ENCODE peak calls at places on chromosome 5, in ten cellular contexts. One of them, this sample, is unnamed.

GRCh38 chr5:32710859-32711692 is at the start of gene NPR3:
- DNase-seq in A549: peak; percentile 68
- DNase-seq in fibroblast of lung: peak; percentile 62
- DNase-seq in BE2C: no peak
- DNase-seq in lower leg skin: no peak
- DNase-seq in mesendoderm: no peak
- DNase-seq in sigmoid colon: peak; percentile 69
- DNase-seq in BJ: no peak
- DNase-seq in transverse colon: peak; percentile 8
- DNase-seq in PC-3: peak; percentile 20
- DNase-seq in this sample: peak; percentile 40

GRCh38 chr5:34756781-34757624 is 82.0 kb upstream of the TTC23L start:
- DNase-seq in A549: no peak
- DNase-seq in fibroblast of lung: peak; percentile 75
- DNase-seq in BE2C: no peak
- DNase-seq in lower leg skin: no peak
- DNase-seq in mesendoderm: no peak
- DNase-seq in sigmoid colon: no peak
- DNase-seq in BJ: no peak
- DNase-seq in transverse colon: no peak
- DNase-seq in PC-3: no peak
- DNase-seq in this sample: peak; percentile 61

GRCh38 chr5:171907731-171908343 is 98.6 kb downstream of the FBXW11 start:
- DNase-seq in A549: peak; percentile 64
- DNase-seq in fibroblast of lung: peak; percentile 80
- DNase-seq in BE2C: peak; percentile 62
- DNase-seq in lower leg skin: no peak
- DNase-seq in mesendoderm: peak; percentile 75
- DNase-seq in sigmoid colon: no peak
- DNase-seq in BJ: no peak
- DNase-seq in transverse colon: peak; percentile 15
- DNase-seq in PC-3: peak; percentile 81
- DNase-seq in this sample: peak; percentile 79

GRCh38 chr5:87421307-87421706 is 8.6 kb upstream of the CCNH start:
- DNase-seq in A549: no peak
- DNase-seq in fibroblast of lung: no peak
- DNase-seq in BE2C: no peak
- DNase-seq in lower leg skin: no peak
- DNase-seq in mesendoderm: peak; percentile 14
- DNase-seq in sigmoid colon: no peak
- DNase-seq in BJ: no peak
- DNase-seq in transverse colon: no peak
- DNase-seq in PC-3: no peak
- DNase-seq in this sample: no peak

GRCh38 chr5:62605638-62606037 is 27.0 kb downstream of the LRRC70 start:
- DNase-seq in A549: no peak
- DNase-seq in fibroblast of lung: no peak
- DNase-seq in BE2C: no peak
- DNase-seq in lower leg skin: no peak
- DNase-seq in mesendoderm: no peak
- DNase-seq in sigmoid colon: no peak
- DNase-seq in BJ: no peak
- DNase-seq in transverse colon: no peak
- DNase-seq in PC-3: no peak
- DNase-seq in this sample: no peak

GRCh38 chr5:103271570-103272289 is 13.2 kb downstream of the MACIR start:
- DNase-seq in A549: peak; percentile 24
- DNase-seq in fibroblast of lung: peak; percentile 29
- DNase-seq in BE2C: no peak
- DNase-seq in lower leg skin: no peak
- DNase-seq in mesendoderm: no peak
- DNase-seq in sigmoid colon: no peak
- DNase-seq in BJ: no peak
- DNase-seq in transverse colon: no peak
- DNase-seq in PC-3: peak; percentile 93
- DNase-seq in this sample: no peak

GRCh38 chr5:127206320-127207113 is 84.1 kb upstream of the MEGF10 start:
- DNase-seq in A549: peak; percentile 80
- DNase-seq in fibroblast of lung: peak; percentile 86
- DNase-seq in BE2C: no peak
- DNase-seq in lower leg skin: no peak
- DNase-seq in mesendoderm: peak; percentile 12
- DNase-seq in sigmoid colon: no peak
- DNase-seq in BJ: no peak
- DNase-seq in transverse colon: no peak
- DNase-seq in PC-3: peak; percentile 94
- DNase-seq in this sample: peak; percentile 13

GRCh38 chr5:134647750-134648424 is 698 bp upstream of the SEC24A start:
- DNase-seq in A549: no peak
- DNase-seq in fibroblast of lung: peak; percentile 53
- DNase-seq in BE2C: no peak
- DNase-seq in lower leg skin: no peak
- DNase-seq in mesendoderm: peak; percentile 78
- DNase-seq in sigmoid colon: no peak
- DNase-seq in BJ: no peak
- DNase-seq in transverse colon: peak; percentile 11
- DNase-seq in PC-3: no peak
- DNase-seq in this sample: peak; percentile 32

GRCh38 chr5:65967288-65968066 is 41.1 kb downstream of the ERBIN start:
- DNase-seq in A549: no peak
- DNase-seq in fibroblast of lung: no peak
- DNase-seq in BE2C: no peak
- DNase-seq in lower leg skin: no peak
- DNase-seq in mesendoderm: no peak
- DNase-seq in sigmoid colon: no peak
- DNase-seq in BJ: no peak
- DNase-seq in transverse colon: no peak
- DNase-seq in PC-3: no peak
- DNase-seq in this sample: no peak

GRCh38 chr5:15946026-15946425 is 233.6 kb downstream of the MARCHF11 start:
- DNase-seq in A549: no peak
- DNase-seq in fibroblast of lung: no peak
- DNase-seq in BE2C: no peak
- DNase-seq in lower leg skin: no peak
- DNase-seq in mesendoderm: no peak
- DNase-seq in sigmoid colon: no peak
- DNase-seq in BJ: no peak
- DNase-seq in transverse colon: no peak
- DNase-seq in PC-3: no peak
- DNase-seq in this sample: no peak

GRCh38 chr5:126124706-126125345 is 298.4 kb upstream of the GRAMD2B start:
- DNase-seq in A549: no peak
- DNase-seq in fibroblast of lung: peak; percentile 79
- DNase-seq in BE2C: no peak
- DNase-seq in lower leg skin: no peak
- DNase-seq in mesendoderm: peak; percentile 49
- DNase-seq in sigmoid colon: no peak
- DNase-seq in BJ: no peak
- DNase-seq in transverse colon: no peak
- DNase-seq in PC-3: peak; percentile 72
- DNase-seq in this sample: no peak

GRCh38 chr5:36444582-36444999 is 142.9 kb upstream of the RANBP3L start:
- DNase-seq in A549: no peak
- DNase-seq in fibroblast of lung: peak; percentile 48
- DNase-seq in BE2C: no peak
- DNase-seq in lower leg skin: no peak
- DNase-seq in mesendoderm: no peak
- DNase-seq in sigmoid colon: no peak
- DNase-seq in BJ: no peak
- DNase-seq in transverse colon: peak; percentile 14
- DNase-seq in PC-3: peak; percentile 86
- DNase-seq in this sample: no peak

GRCh38 chr5:56683281-56683680 is 132.1 kb upstream of the MAP3K1 start:
- DNase-seq in A549: no peak
- DNase-seq in fibroblast of lung: no peak
- DNase-seq in BE2C: no peak
- DNase-seq in lower leg skin: no peak
- DNase-seq in mesendoderm: no peak
- DNase-seq in sigmoid colon: no peak
- DNase-seq in BJ: no peak
- DNase-seq in transverse colon: no peak
- DNase-seq in PC-3: no peak
- DNase-seq in this sample: no peak

GRCh38 chr5:142450419-142450818 is 125.6 kb upstream of the SPRY4 start:
- DNase-seq in A549: no peak
- DNase-seq in fibroblast of lung: no peak
- DNase-seq in BE2C: no peak
- DNase-seq in lower leg skin: no peak
- DNase-seq in mesendoderm: no peak
- DNase-seq in sigmoid colon: no peak
- DNase-seq in BJ: no peak
- DNase-seq in transverse colon: no peak
- DNase-seq in PC-3: no peak
- DNase-seq in this sample: no peak

GRCh38 chr5:172664018-172664417 is 23.0 kb downstream of the NEURL1B start:
- DNase-seq in A549: no peak
- DNase-seq in fibroblast of lung: no peak
- DNase-seq in BE2C: no peak
- DNase-seq in lower leg skin: no peak
- DNase-seq in mesendoderm: no peak
- DNase-seq in sigmoid colon: no peak
- DNase-seq in BJ: no peak
- DNase-seq in transverse colon: no peak
- DNase-seq in PC-3: no peak
- DNase-seq in this sample: no peak

GRCh38 chr5:126568206-126568755 is 26.7 kb downstream of the ALDH7A1 start:
- DNase-seq in A549: no peak
- DNase-seq in fibroblast of lung: no peak
- DNase-seq in BE2C: no peak
- DNase-seq in lower leg skin: no peak
- DNase-seq in mesendoderm: no peak
- DNase-seq in sigmoid colon: no peak
- DNase-seq in BJ: no peak
- DNase-seq in transverse colon: no peak
- DNase-seq in PC-3: no peak
- DNase-seq in this sample: no peak

GRCh38 chr5:61821561-61821960 is 484.4 kb upstream of the KIF2A start:
- DNase-seq in A549: no peak
- DNase-seq in fibroblast of lung: no peak
- DNase-seq in BE2C: no peak
- DNase-seq in lower leg skin: no peak
- DNase-seq in mesendoderm: no peak
- DNase-seq in sigmoid colon: no peak
- DNase-seq in BJ: no peak
- DNase-seq in transverse colon: no peak
- DNase-seq in PC-3: peak; percentile 66
- DNase-seq in this sample: no peak

GRCh38 chr5:60173672-60174071 is 280.1 kb upstream of the PDE4D start:
- DNase-seq in A549: no peak
- DNase-seq in fibroblast of lung: no peak
- DNase-seq in BE2C: no peak
- DNase-seq in lower leg skin: no peak
- DNase-seq in mesendoderm: no peak
- DNase-seq in sigmoid colon: no peak
- DNase-seq in BJ: no peak
- DNase-seq in transverse colon: no peak
- DNase-seq in PC-3: no peak
- DNase-seq in this sample: no peak
- H3K4me3 ChIP-seq in A549: no peak overlapping the region
- H3K4me3 ChIP-seq in fibroblast of lung: no peak overlapping the region
- H3K4me3 ChIP-seq in BE2C: no peak overlapping the region
- H3K4me3 ChIP-seq in lower leg skin: no peak overlapping the region
- H3K4me3 ChIP-seq in mesendoderm: no peak overlapping the region
- H3K4me3 ChIP-seq in sigmoid colon: no peak overlapping the region
- H3K4me3 ChIP-seq in BJ: no peak overlapping the region
- H3K4me3 ChIP-seq in transverse colon: no peak overlapping the region
- H3K4me3 ChIP-seq in PC-3: no peak overlapping the region
- H3K4me3 ChIP-seq in this sample: no peak overlapping the region

GRCh38 chr5:101084353-101084752 is 181.3 kb upstream of the ST8SIA4 start:
- DNase-seq in A549: no peak
- DNase-seq in fibroblast of lung: no peak
- DNase-seq in BE2C: no peak
- DNase-seq in lower leg skin: no peak
- DNase-seq in mesendoderm: no peak
- DNase-seq in sigmoid colon: no peak
- DNase-seq in BJ: no peak
- DNase-seq in transverse colon: no peak
- DNase-seq in PC-3: no peak
- DNase-seq in this sample: no peak

DNA sequence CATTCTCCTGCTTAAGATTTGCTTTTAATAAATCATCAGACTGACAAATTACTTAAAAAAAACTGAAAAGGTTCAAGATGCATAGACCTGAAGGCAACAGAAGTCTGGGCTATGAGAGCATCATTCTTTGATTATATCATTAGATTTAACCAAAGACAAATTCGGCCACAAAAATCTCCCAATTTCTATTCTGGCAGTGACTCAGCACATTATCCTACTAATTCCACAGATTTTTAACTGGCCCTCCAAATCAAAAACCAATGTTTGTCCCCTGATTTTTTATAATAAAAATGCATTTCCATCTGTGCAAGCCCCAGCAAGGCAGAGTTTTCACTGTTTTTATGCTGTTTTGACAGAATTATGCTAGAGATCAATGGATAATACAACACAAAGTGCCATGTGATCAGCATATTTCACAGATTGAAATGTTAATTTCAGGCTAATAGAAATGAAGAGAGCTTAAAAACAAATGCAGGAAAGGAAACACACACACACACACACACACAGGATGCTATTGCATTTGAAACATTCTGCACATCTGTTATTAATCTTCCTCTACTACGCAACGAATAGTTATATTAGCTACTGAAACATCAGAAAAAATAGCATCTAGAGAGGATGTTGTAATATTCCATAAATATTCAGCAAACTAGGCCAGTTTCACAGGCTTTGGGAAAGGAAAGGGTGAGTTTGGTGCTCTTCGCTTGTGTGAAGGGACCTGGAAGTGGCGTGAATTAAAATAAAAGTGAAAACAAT is 177.6 kb upstream of the ST8SIA4 start:
- DNase-seq in A549: no peak
- DNase-seq in fibroblast of lung: peak; percentile 86
- DNase-seq in BE2C: no peak
- DNase-seq in lower leg skin: no peak
- DNase-seq in mesendoderm: no peak
- DNase-seq in sigmoid colon: no peak
- DNase-seq in BJ: no peak
- DNase-seq in transverse colon: no peak
- DNase-seq in PC-3: no peak
- DNase-seq in this sample: no peak
- H3K4me3 ChIP-seq in A549: no peak overlapping the region
- H3K4me3 ChIP-seq in fibroblast of lung: no peak overlapping the region
- H3K4me3 ChIP-seq in BE2C: no peak overlapping the region
- H3K4me3 ChIP-seq in lower leg skin: no peak overlapping the region
- H3K4me3 ChIP-seq in mesendoderm: no peak overlapping the region
- H3K4me3 ChIP-seq in sigmoid colon: no peak overlapping the region
- H3K4me3 ChIP-seq in BJ: no peak overlapping the region
- H3K4me3 ChIP-seq in transverse colon: no peak overlapping the region
- H3K4me3 ChIP-seq in PC-3: no peak overlapping the region
- H3K4me3 ChIP-seq in this sample: no peak overlapping the region

GRCh38 chr5:176501333-176501732 is 35.9 kb downstream of the RNF44 start:
- DNase-seq in A549: no peak
- DNase-seq in fibroblast of lung: peak; percentile 43
- DNase-seq in BE2C: no peak
- DNase-seq in lower leg skin: no peak
- DNase-seq in mesendoderm: no peak
- DNase-seq in sigmoid colon: no peak
- DNase-seq in BJ: peak; percentile 39
- DNase-seq in transverse colon: no peak
- DNase-seq in PC-3: peak; percentile 42
- DNase-seq in this sample: peak; percentile 18
- H3K4me3 ChIP-seq in A549: no peak overlapping the region
- H3K4me3 ChIP-seq in fibroblast of lung: no peak overlapping the region
- H3K4me3 ChIP-seq in BE2C: no peak overlapping the region
- H3K4me3 ChIP-seq in lower leg skin: no peak overlapping the region
- H3K4me3 ChIP-seq in mesendoderm: no peak overlapping the region
- H3K4me3 ChIP-seq in sigmoid colon: no peak overlapping the region
- H3K4me3 ChIP-seq in BJ: no peak overlapping the region
- H3K4me3 ChIP-seq in transverse colon: no peak overlapping the region
- H3K4me3 ChIP-seq in PC-3: no peak overlapping the region
- H3K4me3 ChIP-seq in this sample: no peak overlapping the region

GRCh38 chr5:1666812-1667588 is 132.6 kb downstream of the MRPL36 start:
- DNase-seq in A549: peak; percentile 33
- DNase-seq in fibroblast of lung: no peak
- DNase-seq in BE2C: peak; percentile 76
- DNase-seq in lower leg skin: peak; percentile 86
- DNase-seq in mesendoderm: peak; percentile 70
- DNase-seq in sigmoid colon: no peak
- DNase-seq in BJ: no peak
- DNase-seq in transverse colon: peak; percentile 37
- DNase-seq in PC-3: peak; percentile 44
- DNase-seq in this sample: peak; percentile 82
- H3K4me3 ChIP-seq in A549: peak overlapping the region; percentile 41
- H3K4me3 ChIP-seq in fibroblast of lung: no peak overlapping the region
- H3K4me3 ChIP-seq in BE2C: no peak overlapping the region
- H3K4me3 ChIP-seq in lower leg skin: no peak overlapping the region
- H3K4me3 ChIP-seq in mesendoderm: no peak overlapping the region
- H3K4me3 ChIP-seq in sigmoid colon: no peak overlapping the region
- H3K4me3 ChIP-seq in BJ: no peak overlapping the region
- H3K4me3 ChIP-seq in transverse colon: no peak overlapping the region
- H3K4me3 ChIP-seq in PC-3: no peak overlapping the region
- H3K4me3 ChIP-seq in this sample: no peak overlapping the region